ENCODE peak calls at places on chromosomes 7 and 10, in four cellular contexts. Q is activated CD4-positive, alpha-beta T cell treated with anti-CD3 and anti-CD28 coated beads, Interleukin-2, amount 50 U/mL, for 1 hour; Z is SHP77; L is activated naive CD4-positive, alpha-beta T cell. N is an unnamed sample.
A peak's percentile ranks its signal among the peaks of the same experiment; 100 is the strongest.

GRCh38 chr7:22094413-22095304 is 149.0 kb upstream of the CDCA7L start:
- DNase-seq in Z (peak; percentile 46), L (no peak), Q (no peak), N (peak; percentile 9)

GRCh38 chr10:79358811-79359210 is 11.5 kb downstream of the PPIF start:
- DNase-seq in Q (no peak), Z (no peak), L (no peak), N (no peak)

GRCh38 chr7:43117025-43117424 is 4.6 kb downstream of the HECW1 start:
- DNase-seq in Q (no peak), L (no peak), Z (no peak), N (no peak)

GRCh38 chr7:138097064-138097741 is 20.9 kb downstream of the AKR1D1 start:
- DNase-seq in Z (peak; percentile 68), L (no peak), Q (peak; percentile 2), N (peak; percentile 49)

GRCh38 chr7:42980084-42980483 is 47.9 kb downstream of the MRPL32 start:
- DNase-seq in Z (no peak), Q (no peak), L (no peak), N (no peak)

GRCh38 chr10:104580321-104580720 is 60.8 kb upstream of the SORCS3 start:
- DNase-seq in Q (no peak), Z (no peak), L (no peak), N (peak; percentile 71)

GRCh38 chr10:48317321-48317990 is 11.0 kb downstream of the MAPK8 start:
- DNase-seq in Z (no peak), Q (no peak), L (no peak), N (no peak)

GRCh38 chr7:45978731-45979211 is 57.7 kb upstream of the IGFBP3 start:
- DNase-seq in Q (no peak), L (no peak), Z (no peak), N (peak; percentile 31)

GRCh38 chr7:24123061-24123460 is 160.9 kb upstream of the NPY start:
- DNase-seq in L (no peak), Z (no peak), Q (no peak), N (peak; percentile 42)

GRCh38 chr7:123987445-123987844 is 45.4 kb downstream of the TMEM229A start:
- DNase-seq in Q (no peak), Z (no peak), L (no peak), N (no peak)

N was measured in ELR.